ENCODE peak calls at places on chromosomes 2 and 18, in seven cellular contexts. One of them, this sample, is unnamed. For H3K4me1, the result is how much of the 10 kb centered on the place peaks cover.

GRCh38 chr2:207330912-207331311 is 165.2 kb upstream of the KLF7 start:
- DNase-seq in RWPE2: peak
- DNase-seq in gastrocnemius medialis: no peak
- DNase-seq in CD4-positive, alpha-beta memory T cell: no peak
- DNase-seq in uterus: peak
- DNase-seq in K562: no peak
- DNase-seq in ovary: no peak
- DNase-seq in this sample: peak

GRCh38 chr2:102226612-102227351 is 40.0 kb downstream of the IL1RL2 start:
- DNase-seq in RWPE2: no peak
- DNase-seq in gastrocnemius medialis: no peak
- DNase-seq in CD4-positive, alpha-beta memory T cell: no peak
- DNase-seq in uterus: no peak
- DNase-seq in K562: no peak
- DNase-seq in ovary: no peak
- DNase-seq in this sample: no peak

GRCh38 chr2:210584834-210585233 is 28.4 kb downstream of the CPS1 start:
- DNase-seq in RWPE2: no peak
- DNase-seq in gastrocnemius medialis: no peak
- DNase-seq in CD4-positive, alpha-beta memory T cell: no peak
- DNase-seq in uterus: no peak
- DNase-seq in K562: no peak
- DNase-seq in ovary: no peak
- DNase-seq in this sample: no peak

GRCh38 chr18:34624551-34624950 is 85.5 kb upstream of the DTNA start:
- DNase-seq in RWPE2: no peak
- DNase-seq in gastrocnemius medialis: no peak
- DNase-seq in CD4-positive, alpha-beta memory T cell: no peak
- DNase-seq in uterus: no peak
- DNase-seq in K562: no peak
- DNase-seq in ovary: no peak
- DNase-seq in this sample: no peak

GRCh38 chr2:218981390-218982311 is 3.3 kb downstream of the FEV start:
- DNase-seq in RWPE2: peak
- DNase-seq in gastrocnemius medialis: no peak
- DNase-seq in CD4-positive, alpha-beta memory T cell: peak
- DNase-seq in uterus: peak
- DNase-seq in K562: no peak
- DNase-seq in ovary: peak
- DNase-seq in this sample: no peak

GRCh38 chr2:27741673-27742072 is 29.8 kb upstream of the MRPL33 start:
- DNase-seq in RWPE2: no peak
- DNase-seq in gastrocnemius medialis: no peak
- DNase-seq in CD4-positive, alpha-beta memory T cell: no peak
- DNase-seq in uterus: no peak
- DNase-seq in K562: no peak
- DNase-seq in ovary: no peak
- DNase-seq in this sample: no peak

GRCh38 chr2:88452980-88453582 is 588 bp upstream of the FOXI3 start:
- DNase-seq in RWPE2: no peak
- DNase-seq in gastrocnemius medialis: no peak
- DNase-seq in CD4-positive, alpha-beta memory T cell: peak
- DNase-seq in uterus: no peak
- DNase-seq in K562: no peak
- DNase-seq in ovary: no peak
- DNase-seq in this sample: no peak

GRCh38 chr18:21998531-21998930 is 170.9 kb upstream of the GATA6 start:
- DNase-seq in RWPE2: no peak
- DNase-seq in gastrocnemius medialis: no peak
- DNase-seq in CD4-positive, alpha-beta memory T cell: no peak
- DNase-seq in uterus: no peak
- DNase-seq in K562: no peak
- DNase-seq in ovary: no peak
- DNase-seq in this sample: no peak

GRCh38 chr2:174752403-174753037 is 11.8 kb downstream of the CHRNA1 start:
- DNase-seq in RWPE2: no peak
- DNase-seq in gastrocnemius medialis: no peak
- DNase-seq in CD4-positive, alpha-beta memory T cell: peak
- DNase-seq in uterus: no peak
- DNase-seq in K562: no peak
- DNase-seq in ovary: no peak
- DNase-seq in this sample: no peak

GRCh38 chr2:38095996-38096861 is 20.3 kb upstream of the CYP1B1 start:
- DNase-seq in RWPE2: no peak
- DNase-seq in gastrocnemius medialis: no peak
- DNase-seq in CD4-positive, alpha-beta memory T cell: no peak
- DNase-seq in uterus: no peak
- DNase-seq in K562: no peak
- DNase-seq in ovary: no peak
- DNase-seq in this sample: no peak

GRCh38 chr18:58230438-58231179 is 186.6 kb downstream of the NEDD4L start:
- DNase-seq in RWPE2: no peak
- DNase-seq in gastrocnemius medialis: no peak
- DNase-seq in CD4-positive, alpha-beta memory T cell: no peak
- DNase-seq in uterus: no peak
- DNase-seq in K562: no peak
- DNase-seq in ovary: no peak
- DNase-seq in this sample: no peak

GRCh38 chr2:177064417-177064816 is 148.2 kb upstream of the HNRNPA3 start:
- DNase-seq in RWPE2: no peak
- DNase-seq in gastrocnemius medialis: no peak
- DNase-seq in CD4-positive, alpha-beta memory T cell: no peak
- DNase-seq in uterus: no peak
- DNase-seq in K562: no peak
- DNase-seq in ovary: no peak
- DNase-seq in this sample: no peak

GRCh38 chr2:20534913-20535801 is 88.3 kb downstream of the RHOB start:
- DNase-seq in RWPE2: peak
- DNase-seq in gastrocnemius medialis: peak
- DNase-seq in CD4-positive, alpha-beta memory T cell: no peak
- DNase-seq in uterus: peak
- DNase-seq in K562: no peak
- DNase-seq in ovary: no peak
- DNase-seq in this sample: peak

GRCh38 chr18:65975536-65975935 is 224.7 kb downstream of the CDH7 start:
- DNase-seq in RWPE2: no peak
- DNase-seq in gastrocnemius medialis: no peak
- DNase-seq in CD4-positive, alpha-beta memory T cell: no peak
- DNase-seq in uterus: no peak
- DNase-seq in K562: no peak
- DNase-seq in ovary: no peak
- DNase-seq in this sample: no peak

GRCh38 chr2:56008661-56009411 is 85.3 kb upstream of the EFEMP1 start:
- DNase-seq in RWPE2: no peak
- DNase-seq in gastrocnemius medialis: peak
- DNase-seq in CD4-positive, alpha-beta memory T cell: no peak
- DNase-seq in uterus: peak
- DNase-seq in K562: no peak
- DNase-seq in ovary: peak
- DNase-seq in this sample: peak

GRCh38 chr2:219515874-219516629 is 1.8 kb downstream of the ASIC4 start:
- DNase-seq in RWPE2: no peak
- DNase-seq in gastrocnemius medialis: no peak
- DNase-seq in CD4-positive, alpha-beta memory T cell: no peak
- DNase-seq in uterus: no peak
- DNase-seq in K562: no peak
- DNase-seq in ovary: no peak
- DNase-seq in this sample: no peak

GRCh38 chr2:179059026-179059680 is 9.2 kb upstream of the CCDC141 start:
- DNase-seq in RWPE2: no peak
- DNase-seq in gastrocnemius medialis: no peak
- DNase-seq in CD4-positive, alpha-beta memory T cell: no peak
- DNase-seq in uterus: no peak
- DNase-seq in K562: no peak
- DNase-seq in ovary: no peak
- DNase-seq in this sample: no peak

GRCh38 chr2:108268001-108268400 is 20.7 kb upstream of the SULT1C2 start:
- DNase-seq in RWPE2: no peak
- DNase-seq in gastrocnemius medialis: no peak
- DNase-seq in CD4-positive, alpha-beta memory T cell: no peak
- DNase-seq in uterus: no peak
- DNase-seq in K562: no peak
- DNase-seq in ovary: no peak
- DNase-seq in this sample: no peak

GRCh38 chr2:39135678-39136259 is 14.9 kb upstream of the SOS1 start:
- DNase-seq in RWPE2: no peak
- DNase-seq in gastrocnemius medialis: no peak
- DNase-seq in CD4-positive, alpha-beta memory T cell: no peak
- DNase-seq in uterus: no peak
- DNase-seq in K562: no peak
- DNase-seq in ovary: no peak
- DNase-seq in this sample: no peak

GRCh38 chr2:152541712-152542111 is 175.5 kb downstream of the PRPF40A start:
- DNase-seq in RWPE2: no peak
- DNase-seq in gastrocnemius medialis: no peak
- DNase-seq in CD4-positive, alpha-beta memory T cell: no peak
- DNase-seq in uterus: no peak
- DNase-seq in K562: no peak
- DNase-seq in ovary: no peak
- DNase-seq in this sample: no peak

GRCh38 chr2:203858176-203858575 is 9.4 kb upstream of the CTLA4 start:
- DNase-seq in RWPE2: no peak
- DNase-seq in gastrocnemius medialis: no peak
- DNase-seq in CD4-positive, alpha-beta memory T cell: peak
- DNase-seq in uterus: no peak
- DNase-seq in K562: no peak
- DNase-seq in ovary: no peak
- DNase-seq in this sample: no peak

GRCh38 chr18:12991839-12992216 is 666 bp downstream of the CEP192 start:
- DNase-seq in RWPE2: no peak
- DNase-seq in gastrocnemius medialis: no peak
- DNase-seq in CD4-positive, alpha-beta memory T cell: no peak
- DNase-seq in uterus: no peak
- DNase-seq in K562: no peak
- DNase-seq in ovary: no peak
- DNase-seq in this sample: no peak
- H3K4me1 ChIP-seq in RWPE2: under half
- H3K4me1 ChIP-seq in gastrocnemius medialis: under half
- H3K4me1 ChIP-seq in CD4-positive, alpha-beta memory T cell: under half
- H3K4me1 ChIP-seq in uterus: under half
- H3K4me1 ChIP-seq in K562: under half
- H3K4me1 ChIP-seq in ovary: under half
- H3K4me1 ChIP-seq in this sample: under half

GRCh38 chr18:49492694-49493033 is 5.6 kb upstream of the C18orf32 start:
- DNase-seq in RWPE2: no peak
- DNase-seq in gastrocnemius medialis: no peak
- DNase-seq in CD4-positive, alpha-beta memory T cell: no peak
- DNase-seq in uterus: no peak
- DNase-seq in K562: no peak
- DNase-seq in ovary: no peak
- DNase-seq in this sample: no peak

GRCh38 chr18:49487711-49488310 is 777 bp upstream of the C18orf32 start:
- DNase-seq in RWPE2: no peak
- DNase-seq in gastrocnemius medialis: no peak
- DNase-seq in CD4-positive, alpha-beta memory T cell: no peak
- DNase-seq in uterus: no peak
- DNase-seq in K562: no peak
- DNase-seq in ovary: no peak
- DNase-seq in this sample: no peak

GRCh38 chr18:49491857-49492693 is 5.0 kb upstream of the C18orf32 start:
- DNase-seq in RWPE2: peak
- DNase-seq in gastrocnemius medialis: peak
- DNase-seq in CD4-positive, alpha-beta memory T cell: peak
- DNase-seq in uterus: peak
- DNase-seq in K562: peak
- DNase-seq in ovary: peak
- DNase-seq in this sample: peak

GRCh38 chr18:49491534-49491856 is 4.5 kb upstream of the C18orf32 start:
- DNase-seq in RWPE2: no peak
- DNase-seq in gastrocnemius medialis: no peak
- DNase-seq in CD4-positive, alpha-beta memory T cell: no peak
- DNase-seq in uterus: no peak
- DNase-seq in K562: no peak
- DNase-seq in ovary: no peak
- DNase-seq in this sample: no peak

GRCh38 chr18:49490246-49490762 is 3.3 kb upstream of the C18orf32 start:
- DNase-seq in RWPE2: no peak
- DNase-seq in gastrocnemius medialis: no peak
- DNase-seq in CD4-positive, alpha-beta memory T cell: no peak
- DNase-seq in uterus: no peak
- DNase-seq in K562: no peak
- DNase-seq in ovary: no peak
- DNase-seq in this sample: no peak
- H3K27ac ChIP-seq in RWPE2: peak
- H3K27ac ChIP-seq in gastrocnemius medialis: peak
- H3K27ac ChIP-seq in CD4-positive, alpha-beta memory T cell: peak
- H3K27ac ChIP-seq in uterus: no peak
- H3K27ac ChIP-seq in K562: peak
- H3K27ac ChIP-seq in ovary: no peak
- H3K27ac ChIP-seq in this sample: peak

DNA sequence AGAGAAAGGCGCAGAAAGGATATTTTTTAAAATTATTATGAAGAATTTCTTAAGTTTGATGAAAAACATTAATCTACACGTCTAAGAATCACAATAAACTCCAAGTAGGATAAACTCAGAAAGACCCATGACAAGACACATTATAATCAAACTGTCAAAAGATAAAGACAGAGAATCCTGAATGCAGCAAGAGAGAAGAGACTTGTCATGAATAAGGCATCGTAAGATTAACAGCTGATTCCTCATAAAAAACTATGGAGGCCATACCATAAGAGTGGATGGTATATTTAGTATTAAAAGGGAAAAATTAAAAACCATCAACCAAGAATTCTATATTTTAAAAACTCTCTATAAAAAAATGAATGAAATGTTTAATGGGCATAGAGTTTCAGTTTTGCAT is 39.1 kb downstream of the SRBD1 start:
- DNase-seq in RWPE2: no peak
- DNase-seq in gastrocnemius medialis: no peak
- DNase-seq in CD4-positive, alpha-beta memory T cell: no peak
- DNase-seq in uterus: no peak
- DNase-seq in K562: no peak
- DNase-seq in ovary: no peak
- DNase-seq in this sample: no peak
- H3K4me1 ChIP-seq in RWPE2: under half
- H3K4me1 ChIP-seq in gastrocnemius medialis: under half
- H3K4me1 ChIP-seq in CD4-positive, alpha-beta memory T cell: under half
- H3K4me1 ChIP-seq in uterus: under half
- H3K4me1 ChIP-seq in K562: under half
- H3K4me1 ChIP-seq in ovary: under half
- H3K4me1 ChIP-seq in this sample: under half

GRCh38 chr2:69211686-69212085 is 175.3 kb downstream of the GFPT1 start:
- DNase-seq in RWPE2: no peak
- DNase-seq in gastrocnemius medialis: no peak
- DNase-seq in CD4-positive, alpha-beta memory T cell: no peak
- DNase-seq in uterus: no peak
- DNase-seq in K562: no peak
- DNase-seq in ovary: no peak
- DNase-seq in this sample: no peak

GRCh38 chr2:69212238-69213028 is 174.6 kb downstream of the GFPT1 start:
- DNase-seq in RWPE2: no peak
- DNase-seq in gastrocnemius medialis: no peak
- DNase-seq in CD4-positive, alpha-beta memory T cell: no peak
- DNase-seq in uterus: no peak
- DNase-seq in K562: no peak
- DNase-seq in ovary: no peak
- DNase-seq in this sample: no peak

GRCh38 chr2:69214898-69215297 is 172.1 kb downstream of the GFPT1 start:
- DNase-seq in RWPE2: no peak
- DNase-seq in gastrocnemius medialis: peak
- DNase-seq in CD4-positive, alpha-beta memory T cell: no peak
- DNase-seq in uterus: no peak
- DNase-seq in K562: no peak
- DNase-seq in ovary: no peak
- DNase-seq in this sample: peak

GRCh38 chr2:69213832-69214231 is 173.2 kb downstream of the GFPT1 start:
- DNase-seq in RWPE2: no peak
- DNase-seq in gastrocnemius medialis: no peak
- DNase-seq in CD4-positive, alpha-beta memory T cell: no peak
- DNase-seq in uterus: no peak
- DNase-seq in K562: no peak
- DNase-seq in ovary: no peak
- DNase-seq in this sample: no peak

GRCh38 chr2:69213201-69213600 is 173.8 kb downstream of the GFPT1 start:
- DNase-seq in RWPE2: no peak
- DNase-seq in gastrocnemius medialis: no peak
- DNase-seq in CD4-positive, alpha-beta memory T cell: no peak
- DNase-seq in uterus: no peak
- DNase-seq in K562: no peak
- DNase-seq in ovary: no peak
- DNase-seq in this sample: no peak
- H3K27ac ChIP-seq in RWPE2: no peak
- H3K27ac ChIP-seq in gastrocnemius medialis: no peak
- H3K27ac ChIP-seq in CD4-positive, alpha-beta memory T cell: no peak
- H3K27ac ChIP-seq in uterus: no peak
- H3K27ac ChIP-seq in K562: no peak
- H3K27ac ChIP-seq in ovary: no peak
- H3K27ac ChIP-seq in this sample: no peak

This sample was measured in adrenal gland.